ENCODE peak calls at places on chromosomes 13 and 19, in nine cellular contexts. R is CD4-positive, alpha-beta T cell; J is heart right ventricle; T is SK-N-SH; L is lower lobe of right lung; K is naive thymus-derived CD4-positive, alpha-beta T cell; U is caudate nucleus; X is tibial nerve; Z is psoas muscle. F is an unnamed sample.

GRCh38 chr19:13866463-13867046 is 10.4 kb upstream of the NANOS3 start:
- DNase-seq in L (no peak), U (no peak), K (no peak), T (no peak), R (no peak), J (no peak), Z (no peak), X (no peak), F (no peak)

GRCh38 chr13:107251321-107251720 is 683.4 kb upstream of the ARGLU1 start:
- DNase-seq in R (no peak), L (no peak), K (no peak), J (no peak), T (no peak), Z (no peak), X (no peak), U (no peak), F (no peak)

GRCh38 chr19:30711296-30711695 is 339.1 kb downstream of the ZNF536 start:
- DNase-seq in U (no peak), K (no peak), L (no peak), Z (no peak), J (no peak), X (no peak), R (no peak), T (peak), F (no peak)

GRCh38 chr13:89310943-89311342 is 1639.8 kb downstream of the SLITRK5 start:
- DNase-seq in U (no peak), K (no peak), R (no peak), T (no peak), L (no peak), J (no peak), X (no peak), Z (no peak), F (no peak)

GRCh38 chr13:61797397-61797796 is 381.7 kb upstream of the PCDH20 start:
- DNase-seq in Z (no peak), J (no peak), L (no peak), R (no peak), X (no peak), U (no peak), K (no peak), T (no peak), F (no peak)

GRCh38 chr13:50467156-50467814 is 376.2 kb downstream of the DLEU7 start:
- DNase-seq in R (no peak), J (no peak), K (no peak), T (no peak), L (no peak), U (no peak), Z (no peak), X (no peak), F (no peak)

GRCh38 chr13:99656843-99657506 is 155.7 kb downstream of the TM9SF2 start:
- DNase-seq in U (no peak), K (peak), Z (no peak), L (no peak), T (no peak), X (no peak), R (peak), J (no peak), F (no peak)

GRCh38 chr13:26219726-26220125 is 2.4 kb downstream of the RNF6 start:
- DNase-seq in X (no peak), L (no peak), J (no peak), T (no peak), Z (no peak), K (no peak), R (no peak), U (no peak), F (no peak)

GRCh38 chr13:35832551-35832950 is 298.6 kb downstream of the DCLK1 start:
- DNase-seq in K (no peak), X (no peak), Z (no peak), J (no peak), U (no peak), L (no peak), T (no peak), R (no peak), F (no peak)

GRCh38 chr19:31303262-31303815 is 45.9 kb downstream of the TSHZ3 start:
- DNase-seq in U (no peak), X (no peak), R (no peak), Z (no peak), T (no peak), K (no peak), L (no peak), J (no peak), F (no peak)

GRCh38 chr19:30376272-30376671 is 4.1 kb downstream of the ZNF536 start:
- DNase-seq in U (no peak), L (no peak), X (no peak), T (no peak), J (no peak), Z (no peak), K (no peak), R (no peak), F (no peak)

GRCh38 chr19:51026554-51026831 is at the start of gene KLK11:
- DNase-seq in R (no peak), X (no peak), Z (no peak), K (no peak), L (no peak), U (no peak), J (no peak), T (no peak), F (no peak)

GRCh38 chr19:2331601-2332246 is 3.2 kb downstream of the SPPL2B start:
- DNase-seq in K (no peak), L (no peak), U (no peak), X (no peak), Z (peak), T (no peak), R (no peak), J (peak), F (peak)

GRCh38 chr13:66518068-66518467 is 712.1 kb downstream of the PCDH9 start:
- DNase-seq in R (no peak), K (no peak), T (no peak), U (no peak), L (no peak), X (no peak), J (no peak), Z (no peak), F (no peak)

GRCh38 chr13:38045278-38046048 is 175.9 kb upstream of the TRPC4 start:
- DNase-seq in T (peak), U (no peak), K (no peak), J (no peak), Z (no peak), L (no peak), X (no peak), R (no peak), F (no peak)

GRCh38 chr13:66348745-66349720 is 881.1 kb downstream of the PCDH9 start:
- DNase-seq in U (no peak), Z (no peak), R (no peak), T (no peak), K (no peak), L (no peak), J (no peak), X (no peak), F (peak)

GRCh38 chr19:45079063-45079910 is at the start of gene GEMIN7:
- DNase-seq in R (peak), T (peak), L (peak), X (peak), K (peak), Z (peak), U (peak), J (peak), F (peak)

GRCh38 chr19:45076851-45077730 is 813 bp upstream of the ZNF296 start:
- DNase-seq in Z (no peak), R (no peak), L (no peak), T (no peak), J (no peak), X (no peak), K (no peak), U (no peak), F (no peak)

GRCh38 chr19:45082170-45082569 is 3.1 kb downstream of the GEMIN7 start:
- DNase-seq in L (no peak), U (no peak), T (no peak), X (no peak), K (no peak), R (no peak), J (no peak), Z (no peak), F (no peak)

GRCh38 chr19:45078390-45079062 is 534 bp upstream of the GEMIN7 start:
- DNase-seq in X (no peak), T (no peak), K (no peak), J (no peak), U (no peak), R (no peak), Z (no peak), L (no peak), F (no peak)

GRCh38 chr19:45079911-45080469 is 930 bp downstream of the GEMIN7 start:
- DNase-seq in U (no peak), X (no peak), K (no peak), L (no peak), J (no peak), T (no peak), Z (no peak), R (no peak), F (no peak)
- H3K27ac ChIP-seq in U (no peak), X (no peak), K (peak), L (peak), J (peak), T (peak), Z (peak), R (no peak), F (no peak)

GRCh38 chr19:38032951-38033350 is 125.9 kb downstream of the SIPA1L3 start:
- DNase-seq in R (no peak), T (no peak), K (no peak), X (no peak), U (no peak), J (no peak), Z (no peak), L (no peak), F (no peak)

GRCh38 chr19:38034153-38034835 is 127.3 kb downstream of the SIPA1L3 start:
- DNase-seq in X (peak), L (no peak), R (no peak), Z (no peak), J (no peak), U (no peak), T (no peak), K (no peak), F (no peak)

GRCh38 chr19:38032151-38032550 is 125.1 kb downstream of the SIPA1L3 start:
- DNase-seq in Z (no peak), T (no peak), K (no peak), U (no peak), J (no peak), R (no peak), X (no peak), L (no peak), F (no peak)

GRCh38 chr19:38035515-38036495 is 128.8 kb downstream of the SIPA1L3 start:
- DNase-seq in R (no peak), K (no peak), Z (peak), T (no peak), J (peak), X (no peak), U (no peak), L (no peak), F (no peak)

GRCh38 chr19:38033658-38034150 is 126.7 kb downstream of the SIPA1L3 start:
- DNase-seq in U (no peak), X (no peak), R (no peak), L (no peak), Z (no peak), T (no peak), J (no peak), K (no peak), F (no peak)
- H3K27ac ChIP-seq in U (no peak), X (no peak), R (no peak), L (no peak), Z (no peak), T (no peak), J (no peak), K (no peak), F (no peak)

GRCh38 chr13:46051958-46052313 is 610 bp downstream of the ZC3H13 start:
- DNase-seq in U (no peak), R (no peak), Z (no peak), T (no peak), L (no peak), J (no peak), X (peak), K (no peak), F (no peak)
- H3K27ac ChIP-seq in U (peak), R (peak), Z (peak), T (peak), L (peak), J (peak), X (peak), K (peak), F (peak)

DNA sequence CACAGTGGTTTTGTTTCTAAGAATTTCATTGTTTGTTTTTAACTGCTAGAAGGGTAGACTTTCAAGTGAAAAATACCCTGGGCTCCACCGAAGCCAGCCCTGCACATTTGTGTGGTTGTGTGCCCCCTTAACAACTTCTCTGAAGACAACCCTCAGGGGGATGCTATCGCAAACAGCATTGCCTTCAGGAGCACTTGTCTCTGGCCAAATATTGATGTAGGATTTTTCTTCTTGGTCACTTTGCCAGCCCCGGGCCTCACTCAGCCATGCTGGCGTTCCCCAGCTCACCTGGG is 69.2 kb upstream of the SERP2 start:
- DNase-seq in U (no peak), J (no peak), X (no peak), R (no peak), L (no peak), T (no peak), K (no peak), Z (no peak), F (no peak)
- H3K27ac ChIP-seq in U (peak), J (no peak), X (no peak), R (no peak), L (no peak), T (no peak), K (no peak), Z (peak), F (no peak)

GRCh38 chr19:47045867-47046470 is 2.5 kb downstream of the TMEM160 start:
- DNase-seq in X (no peak), Z (no peak), R (no peak), U (no peak), J (no peak), T (no peak), L (no peak), K (no peak), F (no peak)

GRCh38 chr19:47044946-47045866 is 3.2 kb downstream of the TMEM160 start:
- DNase-seq in T (no peak), R (no peak), Z (no peak), U (no peak), L (no peak), K (no peak), J (no peak), X (no peak), F (no peak)

GRCh38 chr19:47049307-47049700 is 880 bp upstream of the TMEM160 start:
- DNase-seq in J (no peak), X (no peak), L (no peak), Z (no peak), T (no peak), U (no peak), R (no peak), K (no peak), F (no peak)

GRCh38 chr19:47047272-47047930 is 1.0 kb downstream of the TMEM160 start:
- DNase-seq in Z (no peak), L (no peak), R (no peak), T (no peak), X (no peak), U (no peak), K (no peak), J (no peak), F (no peak)

DNA sequence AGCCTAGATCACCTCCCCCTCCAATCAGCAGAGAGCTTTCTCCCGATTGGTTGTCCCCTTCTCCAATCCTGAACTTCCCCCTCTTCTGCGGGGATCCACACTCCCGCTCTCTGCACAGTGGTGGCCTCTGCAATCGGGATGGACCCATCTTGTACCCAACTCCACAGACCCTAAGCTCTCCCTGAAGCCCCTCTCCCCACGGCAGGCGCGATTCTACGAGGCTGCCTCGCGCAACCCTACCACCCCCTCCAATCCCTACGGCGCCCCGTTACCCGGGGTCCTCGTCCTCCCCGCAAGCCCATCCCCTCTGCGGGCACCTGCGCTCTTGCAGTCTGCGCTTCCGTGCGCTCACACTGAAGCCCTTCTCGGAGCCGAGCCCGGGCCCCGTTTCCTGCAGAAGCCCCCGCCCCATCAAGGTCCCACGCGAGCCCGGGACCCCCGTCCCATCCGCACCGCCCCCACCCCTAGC is 459 bp downstream of the TMEM160 start:
- DNase-seq in J (peak), T (peak), R (peak), Z (peak), K (peak), L (peak), U (peak), X (peak), F (peak)
- H3K27ac ChIP-seq in J (peak), T (no peak), R (peak), Z (peak), K (peak), L (peak), U (no peak), X (peak), F (peak)

GRCh38 chr19:8423821-8424223 is 10.7 kb downstream of the MARCHF2 start:
- DNase-seq in Z (peak), K (no peak), U (no peak), X (peak), R (no peak), T (peak), J (peak), L (peak), F (no peak)
- H3K27ac ChIP-seq in Z (peak), K (no peak), U (peak), X (peak), R (no peak), T (peak), J (peak), L (peak), F (peak)

GRCh38 chr19:48728882-48729645 is 9.5 kb upstream of the MAMSTR start:
- DNase-seq in X (no peak), R (no peak), J (no peak), Z (no peak), L (no peak), T (no peak), K (no peak), U (no peak), F (no peak)
- H3K27ac ChIP-seq in X (no peak), R (no peak), J (no peak), Z (no peak), L (no peak), T (no peak), K (no peak), U (no peak), F (no peak)

DNA sequence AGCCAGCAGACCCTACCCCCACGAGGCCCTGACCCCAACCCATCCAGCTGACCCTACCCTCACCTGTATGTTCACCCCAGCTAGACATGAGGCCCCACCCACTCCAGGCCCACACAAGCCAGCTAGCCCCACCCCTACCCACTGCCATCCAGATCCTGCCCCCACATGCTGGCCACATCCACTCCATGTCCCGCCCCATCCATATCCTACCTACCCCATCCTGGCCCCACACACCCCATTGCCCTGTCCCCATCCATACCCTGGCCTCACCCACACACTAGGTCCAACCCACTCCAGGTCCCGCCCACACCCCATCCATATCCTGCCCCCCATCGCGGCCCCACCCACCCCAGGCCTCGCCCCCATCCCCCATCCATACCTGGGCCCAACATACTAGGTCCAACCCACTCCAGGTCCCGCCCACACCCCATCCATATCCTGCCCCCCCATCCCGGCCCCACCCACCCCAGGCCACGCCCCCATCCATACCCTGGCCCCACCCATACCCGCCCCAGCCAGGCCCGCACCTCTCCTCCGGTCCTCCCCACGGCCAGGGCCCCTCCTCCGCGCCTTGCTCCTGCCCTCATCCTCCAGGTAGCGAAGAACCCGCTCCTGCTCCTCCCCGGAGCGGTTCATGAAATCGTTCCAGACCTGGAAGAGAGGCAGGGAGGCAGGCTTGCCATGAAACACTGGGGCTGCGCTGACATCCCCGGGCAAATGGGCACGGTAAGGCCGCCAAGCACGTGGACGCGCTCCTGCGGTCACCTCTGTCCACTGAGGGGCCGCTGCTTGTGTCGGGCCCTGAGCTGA is 7.2 kb downstream of the RNU6-9 start:
- DNase-seq in J (no peak), K (peak), U (no peak), T (peak), R (peak), Z (peak), L (no peak), X (no peak), F (no peak)
- H3K27ac ChIP-seq in J (no peak), K (peak), U (peak), T (no peak), R (no peak), Z (no peak), L (no peak), X (no peak), F (no peak)